ENCODE peak calls at places on chromosome 14, in nine cellular contexts. E is heart right ventricle; V is H9; W is stimulated activated CD8-positive, alpha-beta memory T cell treated with anti-CD3 and anti-CD28 coated beads, Interleukin-15, amount 100 ng/mL, for 24 hours; Q is lung; Z is NCI-H774; P is astrocyte of the spinal cord; O is HCEC 1CT; N is endothelial cell. B is an unnamed sample.

GRCh38 chr14:56752428-56752827 is 57.9 kb downstream of the OTX2 start:
- DNase-seq in E (no peak), V (no peak), W (no peak), Q (no peak), Z (no peak), P (no peak), O (no peak), N (no peak), B (no peak)

GRCh38 chr14:82854851-82855250 is 1321.2 kb upstream of the SEL1L start:
- DNase-seq in E (no peak), V (no peak), W (no peak), Q (no peak), Z (no peak), P (no peak), O (no peak), N (no peak), B (no peak)

GRCh38 chr14:96135285-96135684 is 69.4 kb upstream of the BDKRB2 start:
- DNase-seq in E (no peak), V (no peak), W (no peak), Q (peak; percentile 64), Z (no peak), P (no peak), O (no peak), N (no peak), B (no peak)

GRCh38 chr14:66078031-66078430 is 408.1 kb upstream of the CCDC196 start:
- DNase-seq in E (no peak), V (no peak), W (no peak), Q (no peak), Z (no peak), P (no peak), O (no peak), N (no peak), B (no peak)

GRCh38 chr14:68395585-68395984 is 397.3 kb downstream of the ZFP36L1 start:
- DNase-seq in E (no peak), V (no peak), W (no peak), Q (no peak), Z (no peak), P (peak; percentile 50), O (peak; percentile 77), N (no peak), B (no peak)

GRCh38 chr14:76109087-76109880 is 42.4 kb upstream of the GPATCH2L start:
- DNase-seq in E (no peak), V (no peak), W (no peak), Q (no peak), Z (no peak), P (no peak), O (no peak), N (no peak), B (no peak)

GRCh38 chr14:89720741-89721315 is 233.7 kb downstream of the EFCAB11 start:
- DNase-seq in E (peak; percentile 22), V (peak; percentile 46), W (no peak), Q (peak; percentile 38), Z (no peak), P (no peak), O (no peak), N (no peak), B (peak; percentile 40)

GRCh38 chr14:85252011-85252410 is 277.9 kb upstream of the FLRT2 start:
- DNase-seq in E (no peak), V (no peak), W (no peak), Q (no peak), Z (no peak), P (peak; percentile 20), O (peak; percentile 90), N (no peak), B (no peak)

GRCh38 chr14:103043257-103043893 is 14.0 kb downstream of the CDC42BPB start:
- DNase-seq in E (no peak), V (no peak), W (no peak), Q (no peak), Z (no peak), P (no peak), O (no peak), N (no peak), B (no peak)

GRCh38 chr14:54489318-54489683 is 521 bp upstream of the GMFB start:
- DNase-seq in E (no peak), V (no peak), W (no peak), Q (no peak), Z (no peak), P (no peak), O (no peak), N (no peak), B (no peak)

GRCh38 chr14:22822017-22822618 is 6.9 kb upstream of the SLC7A7 start:
- DNase-seq in E (no peak), V (peak; percentile 77), W (no peak), Q (no peak), Z (no peak), P (no peak), O (no peak), N (no peak), B (peak; percentile 86)

GRCh38 chr14:99234982-99235491 is 37.0 kb downstream of the BCL11B start:
- DNase-seq in E (no peak), V (peak; percentile 92), W (no peak), Q (no peak), Z (no peak), P (no peak), O (no peak), N (peak; percentile 47), B (peak; percentile 80)

GRCh38 chr14:67428501-67429031 is 16.6 kb upstream of the PLEK2 start:
- DNase-seq in E (no peak), V (peak; percentile 50), W (no peak), Q (no peak), Z (no peak), P (peak; percentile 53), O (peak; percentile 71), N (no peak), B (no peak)